ENCODE peak calls at places on chromosome 7, in six cellular contexts. W, K, O, G, F and L are unnamed samples.

GRCh38 chr7:151063212-151063561 is 3.8 kb downstream of the SLC4A2 start:
- DNase-seq in O (peak; percentile 60), G (no peak), K (peak; percentile 58), W (peak; percentile 65), F (peak; percentile 72), L (peak; percentile 64)

GRCh38 chr7:117505238-117505637 is 25.4 kb downstream of the CFTR start:
- DNase-seq in W (no peak), O (peak; percentile 0), K (peak; percentile 36), G (no peak), F (no peak), L (no peak)

GRCh38 chr7:101986335-101986734 is 168.9 kb downstream of the CUX1 start:
- DNase-seq in O (no peak), W (no peak), G (peak; percentile 64), F (peak; percentile 28), K (no peak), L (peak; percentile 38)

GRCh38 chr7:1538544-1539345 is 8.2 kb downstream of the MAFK start:
- DNase-seq in K (no peak), W (no peak), O (no peak), F (peak; percentile 10), G (no peak), L (no peak)

GRCh38 chr7:128067983-128068382 is 36.7 kb upstream of the LRRC4 start:
- DNase-seq in G (no peak), K (no peak), O (no peak), W (no peak), F (no peak), L (no peak)

GRCh38 chr7:121431996-121432395 is 35.9 kb upstream of the FAM3C start:
- DNase-seq in K (no peak), O (no peak), W (no peak), F (no peak), G (no peak), L (no peak)

GRCh38 chr7:4820968-4821471 is 40.8 kb downstream of the PAPOLB start:
- DNase-seq in K (no peak), W (no peak), F (no peak), O (no peak), G (no peak), L (no peak)

GRCh38 chr7:39592586-39592985 is 26.4 kb downstream of the YAE1 start:
- DNase-seq in G (no peak), F (no peak), K (no peak), W (no peak), O (peak; percentile 69), L (peak; percentile 87)

GRCh38 chr7:36260481-36260880 is 107.4 kb downstream of the EEPD1 start:
- DNase-seq in F (no peak), O (no peak), K (no peak), W (no peak), G (no peak), L (no peak)

GRCh38 chr7:117322741-117323584 is at the start of gene WNT2:
- DNase-seq in G (peak; percentile 51), F (peak; percentile 23), W (no peak), O (peak; percentile 42), K (peak; percentile 35), L (peak; percentile 62)

GRCh38 chr7:30563326-30563942 is 31.2 kb upstream of the GARS1 start:
- DNase-seq in K (no peak), F (no peak), W (no peak), G (no peak), O (peak; percentile 93), L (peak; percentile 80)

GRCh38 chr7:46256870-46257528 is 335.9 kb upstream of the IGFBP3 start:
- DNase-seq in O (peak; percentile 50), W (no peak), K (no peak), G (no peak), F (no peak), L (peak; percentile 60)

GRCh38 chr7:151251328-151251925 is 2.9 kb upstream of the SMARCD3 start:
- DNase-seq in F (peak; percentile 64), G (no peak), O (peak; percentile 33), K (peak; percentile 51), W (no peak), L (peak; percentile 74)

GRCh38 chr7:873367-874002 is 2.9 kb upstream of the GET4 start:
- DNase-seq in W (peak; percentile 80), K (peak; percentile 90), O (peak; percentile 75), G (peak; percentile 86), F (peak; percentile 91), L (peak; percentile 83)

GRCh38 chr7:149060161-149060560 is 30.4 kb downstream of the ZNF786 start:
- DNase-seq in K (no peak), F (no peak), O (peak; percentile 8), W (no peak), G (no peak), L (peak; percentile 23)

GRCh38 chr7:1087462-1087809 is 477 bp upstream of the GPER1 start:
- DNase-seq in K (no peak), G (no peak), O (no peak), W (no peak), F (no peak), L (peak; percentile 61)

GRCh38 chr7:35253680-35254495 is at the start of gene TBX20:
- DNase-seq in W (no peak), O (no peak), K (peak; percentile 82), F (peak; percentile 86), G (peak; percentile 91), L (peak; percentile 44)

GRCh38 chr7:140640727-140641531 is at the start of gene DENND2A:
- DNase-seq in K (peak; percentile 90), G (peak; percentile 97), F (peak; percentile 86), W (peak; percentile 56), O (no peak), L (peak; percentile 75)

GRCh38 chr7:111654414-111654813 is 92.1 kb upstream of the IMMP2L start:
- DNase-seq in K (no peak), O (no peak), W (no peak), F (no peak), G (no peak), L (no peak)

GRCh38 chr7:68063171-68063570 is 1066.5 kb downstream of the TYW1 start:
- DNase-seq in K (peak; percentile 21), G (peak; percentile 55), F (peak; percentile 8), O (no peak), W (peak; percentile 44), L (no peak)

GRCh38 chr7:30650455-30650854 is 31.8 kb downstream of the CRHR2 start:
- DNase-seq in O (no peak), K (peak; percentile 36), F (no peak), W (no peak), G (no peak), L (no peak)

GRCh38 chr7:48140001-48140681 is 31.1 kb upstream of the ABCA13 start:
- DNase-seq in F (peak; percentile 64), K (no peak), W (no peak), G (no peak), O (no peak), L (no peak)

GRCh38 chr7:142508251-142508650 is 241.0 kb upstream of the PRSS1 start:
- DNase-seq in W (no peak), O (peak; percentile 88), G (no peak), K (no peak), F (peak; percentile 62), L (peak; percentile 32)

GRCh38 chr7:43703573-43703972 is 25.8 kb downstream of the COA1 start:
- DNase-seq in K (no peak), G (no peak), W (no peak), O (no peak), F (no peak), L (no peak)

GRCh38 chr7:43701502-43701859 is 27.8 kb downstream of the COA1 start:
- DNase-seq in F (no peak), O (no peak), W (no peak), G (no peak), K (no peak), L (peak; percentile 48)

GRCh38 chr7:43700646-43701501 is 28.4 kb downstream of the COA1 start:
- DNase-seq in G (no peak), W (no peak), K (peak; percentile 48), O (no peak), F (no peak), L (no peak)

GRCh38 chr7:43702974-43703373 is 26.3 kb downstream of the COA1 start:
- DNase-seq in G (no peak), K (no peak), W (no peak), O (no peak), F (no peak), L (no peak)

GRCh38 chr7:43701929-43702328 is 27.4 kb downstream of the COA1 start:
- DNase-seq in K (no peak), G (no peak), F (no peak), O (no peak), W (no peak), L (no peak)
- TF ChIP-seq EZH2 in K (no peak), G (no peak), F (no peak), O (no peak), W (no peak), L (no peak)

DNA sequence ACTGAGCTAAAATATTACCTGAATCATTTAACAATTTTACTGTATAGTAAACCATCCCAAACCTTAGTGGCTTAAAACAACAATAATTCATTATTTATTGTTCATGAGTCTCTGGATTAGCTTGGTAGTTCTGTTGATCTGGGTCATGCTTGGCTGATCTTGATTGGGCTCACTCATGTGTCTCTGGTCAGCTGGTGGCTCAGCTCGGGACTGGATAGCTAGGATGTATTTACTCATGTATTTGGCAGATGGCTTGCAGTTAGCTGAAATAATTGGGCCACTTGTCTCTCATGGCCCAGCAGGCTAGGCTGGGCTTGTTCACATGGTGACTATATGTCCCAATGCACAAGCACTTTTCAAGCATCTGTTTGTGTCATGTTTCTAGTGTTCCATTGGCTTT is 262.8 kb downstream of the BBS9 start:
- DNase-seq in O (no peak), G (no peak), F (no peak), W (no peak), K (no peak), L (no peak)
- H2AFZ ChIP-seq in O (no peak overlapping the region), G (no peak overlapping the region), F (no peak overlapping the region), W (no peak overlapping the region), K (no peak overlapping the region), L (no peak overlapping the region)

DNA sequence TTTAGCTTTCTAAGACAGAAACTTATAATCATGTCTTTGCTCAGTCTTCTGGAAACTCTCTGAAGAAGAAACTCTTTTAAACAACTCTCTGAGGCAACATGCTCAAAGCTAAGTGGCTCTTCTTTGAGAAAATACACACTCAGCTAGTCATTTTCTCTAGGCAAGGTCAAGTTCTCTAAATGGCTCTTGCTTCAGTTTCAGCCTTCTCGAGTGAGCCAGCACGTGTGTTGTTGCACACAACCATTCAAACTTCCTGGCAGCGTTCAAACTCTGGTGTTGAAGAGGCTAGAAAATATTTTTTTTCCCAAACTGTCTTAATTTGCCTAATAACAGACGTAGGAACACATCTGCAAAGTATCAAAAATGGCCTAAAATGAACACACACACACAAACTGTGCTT is 129.1 kb downstream of the THSD7A start:
- DNase-seq in F (no peak), W (no peak), O (no peak), G (no peak), K (no peak), L (no peak)
- H3K27ac ChIP-seq in F (no peak overlapping the region), W (no peak overlapping the region), O (no peak overlapping the region), G (no peak overlapping the region), K (no peak overlapping the region), L (no peak overlapping the region)

DNA sequence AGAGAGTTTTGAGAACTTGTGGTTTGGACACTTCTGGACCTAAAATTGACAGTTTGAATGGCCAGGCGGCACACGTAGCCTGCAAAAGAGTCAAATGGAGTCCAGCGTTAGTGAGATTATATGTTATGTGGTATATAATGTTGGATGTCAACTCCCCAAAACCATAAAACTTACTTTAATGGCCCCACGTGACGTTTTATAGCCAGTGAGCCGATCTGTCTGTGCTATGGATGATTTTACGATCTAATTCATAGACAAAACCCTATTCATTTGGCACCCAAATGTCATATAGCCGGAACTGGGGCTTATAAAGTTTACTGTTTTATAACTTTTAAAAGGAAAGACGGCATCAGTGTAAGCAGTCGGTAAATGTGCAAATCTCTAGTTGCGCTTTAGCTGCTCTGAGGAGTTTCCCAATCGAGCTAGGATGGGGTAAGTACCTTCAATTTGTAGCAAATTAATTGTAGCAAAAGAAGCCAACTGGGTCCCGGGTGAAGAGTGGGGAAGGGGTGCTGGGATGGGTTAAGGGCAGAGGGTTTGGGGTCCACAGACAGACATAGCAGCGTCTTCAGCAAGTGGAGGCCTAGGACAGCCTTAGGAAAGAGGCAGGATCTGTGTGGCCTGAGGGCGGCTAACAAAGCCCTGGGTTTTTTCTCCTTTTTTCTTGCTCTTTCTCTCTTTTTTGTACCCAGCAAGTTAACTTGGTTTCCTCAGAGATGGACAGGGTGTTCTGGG is 3.2 kb downstream of the HOXA5 start:
- DNase-seq in F (no peak), O (peak; percentile 54), G (no peak), K (no peak), W (no peak), L (no peak)
- TF ChIP-seq EZH2 in F (peak; percentile 14), O (no peak), G (peak; percentile 84), K (peak; percentile 62), W (no peak), L (no peak)